ENCODE peak calls at places on chromosomes 1 and 21, in seven cellular contexts. One of them, this sample, is unnamed.

GRCh38 chr1:7581754-7582264 is 189.3 kb upstream of the VAMP3 start:
- DNase-seq in suprapubic skin: peak; percentile 29
- DNase-seq in CD8-positive, alpha-beta memory T cell: no peak
- DNase-seq in left ventricle myocardium inferior: no peak
- DNase-seq in thoracic aorta: no peak
- DNase-seq in OCI-LY7: no peak
- DNase-seq in neural progenitor cell: no peak
- DNase-seq in this sample: no peak

GRCh38 chr1:72601035-72601674 is 318.8 kb upstream of the NEGR1 start:
- DNase-seq in suprapubic skin: no peak
- DNase-seq in CD8-positive, alpha-beta memory T cell: no peak
- DNase-seq in left ventricle myocardium inferior: no peak
- DNase-seq in thoracic aorta: no peak
- DNase-seq in OCI-LY7: no peak
- DNase-seq in neural progenitor cell: no peak
- DNase-seq in this sample: no peak

GRCh38 chr1:9465640-9466039 is 73.6 kb upstream of the SLC25A33 start:
- DNase-seq in suprapubic skin: no peak
- DNase-seq in CD8-positive, alpha-beta memory T cell: no peak
- DNase-seq in left ventricle myocardium inferior: no peak
- DNase-seq in thoracic aorta: no peak
- DNase-seq in OCI-LY7: no peak
- DNase-seq in neural progenitor cell: no peak
- DNase-seq in this sample: no peak

GRCh38 chr1:110135268-110136065 is 14.8 kb upstream of the SLC6A17 start:
- DNase-seq in suprapubic skin: no peak
- DNase-seq in CD8-positive, alpha-beta memory T cell: no peak
- DNase-seq in left ventricle myocardium inferior: no peak
- DNase-seq in thoracic aorta: no peak
- DNase-seq in OCI-LY7: no peak
- DNase-seq in neural progenitor cell: peak; percentile 22
- DNase-seq in this sample: peak; percentile 79

GRCh38 chr1:85577421-85578320 is 2.9 kb upstream of the CCN1 start:
- DNase-seq in suprapubic skin: peak; percentile 71
- DNase-seq in CD8-positive, alpha-beta memory T cell: no peak
- DNase-seq in left ventricle myocardium inferior: peak; percentile 39
- DNase-seq in thoracic aorta: no peak
- DNase-seq in OCI-LY7: no peak
- DNase-seq in neural progenitor cell: peak; percentile 51
- DNase-seq in this sample: peak; percentile 80

GRCh38 chr1:9128161-9128519 is 762 bp downstream of the GPR157 start:
- DNase-seq in suprapubic skin: peak; percentile 77
- DNase-seq in CD8-positive, alpha-beta memory T cell: no peak
- DNase-seq in left ventricle myocardium inferior: peak; percentile 61
- DNase-seq in thoracic aorta: no peak
- DNase-seq in OCI-LY7: no peak
- DNase-seq in neural progenitor cell: no peak
- DNase-seq in this sample: no peak

GRCh38 chr1:42931108-42931539 is 27.5 kb downstream of the SLC2A1 start:
- DNase-seq in suprapubic skin: peak; percentile 59
- DNase-seq in CD8-positive, alpha-beta memory T cell: peak; percentile 41
- DNase-seq in left ventricle myocardium inferior: no peak
- DNase-seq in thoracic aorta: no peak
- DNase-seq in OCI-LY7: peak; percentile 64
- DNase-seq in neural progenitor cell: peak; percentile 67
- DNase-seq in this sample: peak; percentile 86

GRCh38 chr21:15754640-15755039 is 24.9 kb downstream of the USP25 start:
- DNase-seq in suprapubic skin: no peak
- DNase-seq in CD8-positive, alpha-beta memory T cell: no peak
- DNase-seq in left ventricle myocardium inferior: no peak
- DNase-seq in thoracic aorta: no peak
- DNase-seq in OCI-LY7: no peak
- DNase-seq in neural progenitor cell: no peak
- DNase-seq in this sample: no peak

GRCh38 chr1:216542263-216542662 is 119.0 kb upstream of the USH2A start:
- DNase-seq in suprapubic skin: no peak
- DNase-seq in CD8-positive, alpha-beta memory T cell: no peak
- DNase-seq in left ventricle myocardium inferior: no peak
- DNase-seq in thoracic aorta: no peak
- DNase-seq in OCI-LY7: no peak
- DNase-seq in neural progenitor cell: no peak
- DNase-seq in this sample: no peak

GRCh38 chr1:61184035-61184713 is 101.8 kb downstream of the NFIA start:
- DNase-seq in suprapubic skin: peak; percentile 95
- DNase-seq in CD8-positive, alpha-beta memory T cell: no peak
- DNase-seq in left ventricle myocardium inferior: peak; percentile 93
- DNase-seq in thoracic aorta: peak; percentile 77
- DNase-seq in OCI-LY7: no peak
- DNase-seq in neural progenitor cell: no peak
- DNase-seq in this sample: no peak

GRCh38 chr1:91803847-91804545 is 82.0 kb downstream of the TGFBR3 start:
- DNase-seq in suprapubic skin: no peak
- DNase-seq in CD8-positive, alpha-beta memory T cell: peak; percentile 50
- DNase-seq in left ventricle myocardium inferior: no peak
- DNase-seq in thoracic aorta: no peak
- DNase-seq in OCI-LY7: peak; percentile 22
- DNase-seq in neural progenitor cell: no peak
- DNase-seq in this sample: no peak

GRCh38 chr21:43937898-43938309 is 72.9 kb downstream of the AGPAT3 start:
- DNase-seq in suprapubic skin: no peak
- DNase-seq in CD8-positive, alpha-beta memory T cell: no peak
- DNase-seq in left ventricle myocardium inferior: no peak
- DNase-seq in thoracic aorta: no peak
- DNase-seq in OCI-LY7: peak; percentile 23
- DNase-seq in neural progenitor cell: no peak
- DNase-seq in this sample: no peak

GRCh38 chr1:48776400-48777218 is at the start of gene BEND5:
- DNase-seq in suprapubic skin: peak; percentile 69
- DNase-seq in CD8-positive, alpha-beta memory T cell: peak; percentile 15
- DNase-seq in left ventricle myocardium inferior: peak; percentile 46
- DNase-seq in thoracic aorta: no peak
- DNase-seq in OCI-LY7: no peak
- DNase-seq in neural progenitor cell: peak; percentile 91
- DNase-seq in this sample: peak; percentile 92

GRCh38 chr1:110477445-110477957 is 26.6 kb downstream of the PROK1 start:
- DNase-seq in suprapubic skin: no peak
- DNase-seq in CD8-positive, alpha-beta memory T cell: no peak
- DNase-seq in left ventricle myocardium inferior: no peak
- DNase-seq in thoracic aorta: no peak
- DNase-seq in OCI-LY7: peak; percentile 17
- DNase-seq in neural progenitor cell: peak; percentile 28
- DNase-seq in this sample: peak; percentile 84

GRCh38 chr1:208047975-208048374 is 137.1 kb upstream of the CD34 start:
- DNase-seq in suprapubic skin: no peak
- DNase-seq in CD8-positive, alpha-beta memory T cell: no peak
- DNase-seq in left ventricle myocardium inferior: peak; percentile 59
- DNase-seq in thoracic aorta: no peak
- DNase-seq in OCI-LY7: no peak
- DNase-seq in neural progenitor cell: no peak
- DNase-seq in this sample: peak; percentile 48

GRCh38 chr1:241789061-241789460 is 58.9 kb upstream of the EXO1 start:
- DNase-seq in suprapubic skin: no peak
- DNase-seq in CD8-positive, alpha-beta memory T cell: no peak
- DNase-seq in left ventricle myocardium inferior: no peak
- DNase-seq in thoracic aorta: no peak
- DNase-seq in OCI-LY7: no peak
- DNase-seq in neural progenitor cell: no peak
- DNase-seq in this sample: no peak

GRCh38 chr1:208461680-208462079 is 217.5 kb upstream of the PLXNA2 start:
- DNase-seq in suprapubic skin: no peak
- DNase-seq in CD8-positive, alpha-beta memory T cell: no peak
- DNase-seq in left ventricle myocardium inferior: no peak
- DNase-seq in thoracic aorta: no peak
- DNase-seq in OCI-LY7: no peak
- DNase-seq in neural progenitor cell: peak; percentile 33
- DNase-seq in this sample: no peak

DNA sequence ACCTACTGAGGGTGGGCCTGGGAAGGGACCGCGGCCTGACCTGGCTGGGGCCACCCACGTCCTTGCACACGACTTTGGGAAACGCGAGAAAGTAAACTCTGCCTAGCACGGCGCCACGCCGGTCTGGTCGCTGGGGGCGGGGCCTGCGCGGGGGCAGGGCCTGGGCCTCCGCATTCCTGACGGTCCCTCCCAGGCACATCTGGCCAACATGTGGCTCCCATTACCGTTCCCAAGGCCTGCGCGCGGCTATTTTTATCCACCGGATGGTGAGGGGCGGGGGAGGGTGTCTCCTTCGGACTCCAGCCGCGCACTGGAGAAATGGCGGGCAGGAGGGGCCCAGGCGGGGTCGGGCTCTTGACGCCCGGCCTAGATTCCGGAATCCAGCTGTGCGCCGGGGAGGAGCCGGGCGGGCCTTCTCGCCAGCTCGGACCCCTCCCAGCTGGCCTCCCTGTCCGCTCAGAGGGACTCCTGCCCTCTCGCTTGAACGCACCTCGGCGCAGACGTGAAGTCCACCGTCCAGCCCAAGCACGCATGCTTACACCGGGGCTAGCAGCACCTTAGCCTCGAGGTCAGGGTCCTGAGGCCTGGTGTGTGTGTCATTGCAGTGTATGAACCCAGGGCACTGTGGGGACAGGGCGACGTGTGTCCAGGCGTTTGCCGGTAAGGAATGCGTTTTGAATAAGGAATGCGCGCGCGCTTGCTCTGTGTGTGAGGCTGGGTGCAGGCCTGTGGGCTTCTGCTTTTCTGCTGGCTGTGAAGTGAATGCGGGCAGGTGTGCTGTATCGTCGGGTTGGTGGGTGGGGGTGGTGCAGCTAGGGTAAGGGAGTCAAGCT is 2.1 kb downstream of the EVA1B start:
- DNase-seq in suprapubic skin: peak; percentile 92
- DNase-seq in CD8-positive, alpha-beta memory T cell: no peak
- DNase-seq in left ventricle myocardium inferior: peak; percentile 86
- DNase-seq in thoracic aorta: no peak
- DNase-seq in OCI-LY7: no peak
- DNase-seq in neural progenitor cell: peak; percentile 89
- DNase-seq in this sample: peak; percentile 97
- H3K4me3 ChIP-seq in suprapubic skin: peak overlapping the region; percentile 79
- H3K4me3 ChIP-seq in CD8-positive, alpha-beta memory T cell: peak overlapping the region; percentile 28
- H3K4me3 ChIP-seq in left ventricle myocardium inferior: peak overlapping the region; percentile 83
- H3K4me3 ChIP-seq in thoracic aorta: peak overlapping the region; percentile 99
- H3K4me3 ChIP-seq in OCI-LY7: no peak overlapping the region
- H3K4me3 ChIP-seq in neural progenitor cell: peak overlapping the region; percentile 78
- H3K4me3 ChIP-seq in this sample: no peak overlapping the region

DNA sequence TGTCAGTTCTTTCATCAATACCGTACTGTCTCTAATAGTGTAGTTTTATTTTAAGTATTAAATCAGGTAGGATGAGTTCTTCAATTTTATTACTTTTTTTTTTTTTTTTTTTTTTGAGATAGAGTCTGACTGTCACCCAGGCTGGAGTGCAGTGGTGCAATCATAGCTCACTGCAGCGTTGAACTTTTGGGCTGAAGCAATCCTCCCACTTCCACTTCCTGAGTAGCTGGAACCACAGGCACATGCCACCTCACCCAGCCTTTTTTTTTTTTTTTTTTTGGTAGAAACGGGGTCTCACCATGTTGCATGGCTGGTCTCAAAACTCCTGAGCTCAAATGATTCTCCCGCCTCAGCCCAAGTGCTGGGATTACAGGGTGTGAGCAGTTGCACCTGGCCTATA is 44.3 kb downstream of the INAVA start:
- DNase-seq in suprapubic skin: no peak
- DNase-seq in CD8-positive, alpha-beta memory T cell: no peak
- DNase-seq in left ventricle myocardium inferior: no peak
- DNase-seq in thoracic aorta: no peak
- DNase-seq in OCI-LY7: no peak
- DNase-seq in neural progenitor cell: no peak
- DNase-seq in this sample: peak; percentile 12
- H3K4me1 ChIP-seq in suprapubic skin: no peaks in the 10 kb centered on the region
- H3K4me1 ChIP-seq in CD8-positive, alpha-beta memory T cell: no peaks in the 10 kb centered on the region
- H3K4me1 ChIP-seq in left ventricle myocardium inferior: no peaks in the 10 kb centered on the region
- H3K4me1 ChIP-seq in thoracic aorta: no peaks in the 10 kb centered on the region
- H3K4me1 ChIP-seq in OCI-LY7: no peaks in the 10 kb centered on the region
- H3K4me1 ChIP-seq in neural progenitor cell: no peaks in the 10 kb centered on the region
- H3K4me1 ChIP-seq in this sample: no peaks in the 10 kb centered on the region

GRCh38 chr1:153633161-153633746 is 612 bp upstream of the CHTOP start:
- DNase-seq in suprapubic skin: no peak
- DNase-seq in CD8-positive, alpha-beta memory T cell: no peak
- DNase-seq in left ventricle myocardium inferior: no peak
- DNase-seq in thoracic aorta: no peak
- DNase-seq in OCI-LY7: no peak
- DNase-seq in neural progenitor cell: no peak
- DNase-seq in this sample: no peak

GRCh38 chr1:153633747-153634665 is at the start of gene CHTOP:
- DNase-seq in suprapubic skin: peak; percentile 99
- DNase-seq in CD8-positive, alpha-beta memory T cell: peak; percentile 89
- DNase-seq in left ventricle myocardium inferior: peak; percentile 96
- DNase-seq in thoracic aorta: peak; percentile 94
- DNase-seq in OCI-LY7: peak; percentile 99
- DNase-seq in neural progenitor cell: peak; percentile 99
- DNase-seq in this sample: peak; percentile 99

GRCh38 chr1:153636312-153636711 is 2.4 kb downstream of the CHTOP start:
- DNase-seq in suprapubic skin: no peak
- DNase-seq in CD8-positive, alpha-beta memory T cell: no peak
- DNase-seq in left ventricle myocardium inferior: no peak
- DNase-seq in thoracic aorta: no peak
- DNase-seq in OCI-LY7: no peak
- DNase-seq in neural progenitor cell: no peak
- DNase-seq in this sample: no peak

GRCh38 chr1:153638261-153638660 is 4.4 kb downstream of the CHTOP start:
- DNase-seq in suprapubic skin: no peak
- DNase-seq in CD8-positive, alpha-beta memory T cell: no peak
- DNase-seq in left ventricle myocardium inferior: no peak
- DNase-seq in thoracic aorta: no peak
- DNase-seq in OCI-LY7: no peak
- DNase-seq in neural progenitor cell: no peak
- DNase-seq in this sample: no peak

GRCh38 chr1:153635872-153636271 is 2.0 kb downstream of the CHTOP start:
- DNase-seq in suprapubic skin: no peak
- DNase-seq in CD8-positive, alpha-beta memory T cell: no peak
- DNase-seq in left ventricle myocardium inferior: no peak
- DNase-seq in thoracic aorta: no peak
- DNase-seq in OCI-LY7: peak; percentile 34
- DNase-seq in neural progenitor cell: no peak
- DNase-seq in this sample: no peak
- H3K4me3 ChIP-seq in suprapubic skin: peak overlapping the region; percentile 87
- H3K4me3 ChIP-seq in CD8-positive, alpha-beta memory T cell: no peak overlapping the region
- H3K4me3 ChIP-seq in left ventricle myocardium inferior: peak overlapping the region; percentile 88
- H3K4me3 ChIP-seq in thoracic aorta: peak overlapping the region; percentile 99
- H3K4me3 ChIP-seq in OCI-LY7: peak overlapping the region; percentile 83
- H3K4me3 ChIP-seq in neural progenitor cell: peak overlapping the region; percentile 68
- H3K4me3 ChIP-seq in this sample: peak overlapping the region; percentile 98

DNA sequence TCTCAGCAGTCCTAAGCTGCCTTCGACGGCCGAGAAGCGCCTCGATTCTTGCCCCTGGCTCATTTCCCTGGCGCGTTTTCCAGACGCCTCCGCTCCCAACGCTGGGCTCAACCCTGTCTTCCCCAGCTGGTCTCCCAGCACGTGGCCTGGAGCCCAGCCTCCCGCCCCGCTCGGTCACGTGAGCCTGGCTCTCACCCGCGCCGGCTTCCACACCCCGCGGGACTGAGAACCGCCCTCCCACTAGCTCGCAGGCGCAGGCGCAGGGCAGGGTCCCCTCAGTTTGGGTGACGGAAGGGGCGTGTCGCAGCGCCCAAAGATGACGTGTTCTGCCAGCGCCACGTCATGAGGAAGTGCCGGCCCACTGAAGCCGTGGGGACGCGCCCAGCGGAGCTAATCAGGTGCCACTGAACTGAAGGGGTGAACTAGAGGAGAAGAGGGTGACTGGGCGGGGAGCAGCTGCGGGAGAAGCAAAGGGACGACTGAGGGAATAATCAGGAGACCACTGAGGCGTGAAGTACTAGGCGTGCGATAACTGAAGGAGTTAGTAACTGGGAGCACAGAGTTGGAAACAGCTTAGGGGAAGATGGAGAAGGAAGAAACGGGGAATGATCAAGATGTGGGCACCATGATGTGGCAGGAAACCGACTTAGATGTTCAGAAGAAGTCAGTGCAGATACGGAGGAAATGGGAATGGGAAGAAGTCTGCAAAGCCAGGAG is at the start of gene DHDDS:
- DNase-seq in suprapubic skin: peak; percentile 98
- DNase-seq in CD8-positive, alpha-beta memory T cell: peak; percentile 97
- DNase-seq in left ventricle myocardium inferior: peak; percentile 98
- DNase-seq in thoracic aorta: peak; percentile 92
- DNase-seq in OCI-LY7: peak; percentile 98
- DNase-seq in neural progenitor cell: peak; percentile 97
- DNase-seq in this sample: peak; percentile 99
- H3K4me1 ChIP-seq in suprapubic skin: peaks cover 30% of the 10 kb centered on the region
- H3K4me1 ChIP-seq in CD8-positive, alpha-beta memory T cell: peaks cover 19% of the 10 kb centered on the region
- H3K4me1 ChIP-seq in left ventricle myocardium inferior: peaks cover 27% of the 10 kb centered on the region
- H3K4me1 ChIP-seq in thoracic aorta: peaks cover 27% of the 10 kb centered on the region
- H3K4me1 ChIP-seq in OCI-LY7: peaks cover 33% of the 10 kb centered on the region
- H3K4me1 ChIP-seq in neural progenitor cell: peaks cover 46% of the 10 kb centered on the region
- H3K4me1 ChIP-seq in this sample: no peaks in the 10 kb centered on the region

This sample was measured in endodermal cell.